ENCODE peak calls at places on chromosomes 1 and 21, in ten cellular contexts. O is iris pigment epithelial cell, I is hippocampal formation, B is GM04504, C is right cardiac atrium, X is amygdala, K is fibroblast of the aortic adventitia, Z is prostate gland, A is HFF-Myc, W is pancreas. E is an unnamed sample.
A peak's percentile ranks its signal among the peaks of the same experiment; 100 is the strongest.

GRCh38 chr1:101060992-101061391 is 35.4 kb upstream of the DPH5 start:
- DNase-seq in X (no peak), C (no peak), I (no peak), O (no peak), A (no peak), B (no peak), Z (no peak), K (no peak), W (no peak), E (no peak)

GRCh38 chr1:178188306-178188705 is 94.4 kb downstream of the RASAL2 start:
- DNase-seq in X (no peak), O (no peak), C (no peak), K (no peak), I (no peak), W (no peak), A (no peak), B (no peak), Z (no peak), E (no peak)

GRCh38 chr1:161021168-161021958 is 411 bp upstream of the F11R start:
- DNase-seq in Z (peak; percentile 99), K (no peak), B (no peak), A (no peak), C (peak; percentile 91), X (peak; percentile 23), O (peak; percentile 59), I (no peak), W (peak; percentile 100), E (peak; percentile 98)

GRCh38 chr1:6392081-6392879 is 1.3 kb downstream of the ACOT7 start:
- DNase-seq in I (no peak), W (peak; percentile 20), K (no peak), A (no peak), B (no peak), O (no peak), X (no peak), Z (no peak), C (no peak), E (no peak)

GRCh38 chr21:25895565-25896205 is 160.9 kb downstream of the GABPA start:
- DNase-seq in C (no peak), O (peak; percentile 41), W (no peak), Z (no peak), K (peak; percentile 54), A (no peak), I (peak; percentile 76), B (no peak), X (peak; percentile 7), E (no peak)

GRCh38 chr1:27403065-27403726 is 10.8 kb downstream of the GPR3 start:
- DNase-seq in B (peak; percentile 32), A (no peak), W (no peak), I (no peak), C (peak; percentile 92), O (peak; percentile 28), K (peak; percentile 82), X (peak; percentile 24), Z (peak; percentile 48), E (no peak)

GRCh38 chr1:42529724-42530161 is 66.7 kb downstream of the CCDC30 start:
- DNase-seq in X (no peak), I (no peak), Z (no peak), C (no peak), A (no peak), B (peak; percentile 35), K (peak; percentile 43), W (no peak), O (peak; percentile 62), E (no peak)

GRCh38 chr1:23188434-23188884 is 19.8 kb upstream of the LUZP1 start:
- DNase-seq in Z (no peak), C (no peak), B (no peak), W (no peak), X (no peak), A (no peak), O (no peak), K (no peak), I (no peak), E (no peak)

GRCh38 chr1:181391297-181391905 is 91.9 kb upstream of the CACNA1E start:
- DNase-seq in C (no peak), A (no peak), O (no peak), X (no peak), K (no peak), W (no peak), B (no peak), I (no peak), Z (no peak), E (no peak)

E was measured in stomach.